ENCODE peak calls at places on chromosomes 13 and 19, in eight cellular contexts. One of them, this sample, is unnamed.

GRCh38 chr19:41373993-41374392 is 2.3 kb upstream of the TMEM91 start:
- DNase-seq in mucosa of descending colon: peak; percentile 75
- DNase-seq in fibroblast of lung: peak; percentile 90
- DNase-seq in neural progenitor cell: no peak
- DNase-seq in transverse colon: peak; percentile 79
- DNase-seq in cardiac fibroblast: peak; percentile 87
- DNase-seq in activated CD8-positive, alpha-beta T cell treated with anti-CD3 and anti-CD28 coated beads for 36 hours: no peak
- DNase-seq in lower leg skin: no peak
- DNase-seq in this sample: no peak

GRCh38 chr19:19109601-19110000 is 28.7 kb downstream of the TMEM161A start:
- DNase-seq in activated CD8-positive, alpha-beta T cell treated with anti-CD3 and anti-CD28 coated beads for 36 hours: no peak
- DNase-seq in neural progenitor cell: no peak
- DNase-seq in mucosa of descending colon: no peak
- DNase-seq in fibroblast of lung: peak; percentile 38
- DNase-seq in transverse colon: no peak
- DNase-seq in lower leg skin: no peak
- DNase-seq in cardiac fibroblast: peak; percentile 25
- DNase-seq in this sample: no peak

GRCh38 chr19:6853868-6854267 is 33.5 kb upstream of the ADGRE1 start:
- DNase-seq in lower leg skin: no peak
- DNase-seq in activated CD8-positive, alpha-beta T cell treated with anti-CD3 and anti-CD28 coated beads for 36 hours: no peak
- DNase-seq in fibroblast of lung: no peak
- DNase-seq in mucosa of descending colon: no peak
- DNase-seq in cardiac fibroblast: no peak
- DNase-seq in transverse colon: no peak
- DNase-seq in neural progenitor cell: no peak
- DNase-seq in this sample: no peak

GRCh38 chr13:113955235-113955634 is 18.6 kb downstream of the C13orf46 start:
- DNase-seq in neural progenitor cell: no peak
- DNase-seq in fibroblast of lung: no peak
- DNase-seq in transverse colon: no peak
- DNase-seq in lower leg skin: no peak
- DNase-seq in mucosa of descending colon: peak; percentile 30
- DNase-seq in activated CD8-positive, alpha-beta T cell treated with anti-CD3 and anti-CD28 coated beads for 36 hours: no peak
- DNase-seq in cardiac fibroblast: no peak
- DNase-seq in this sample: no peak

GRCh38 chr19:30089086-30089665 is 147.1 kb downstream of the URI1 start:
- DNase-seq in transverse colon: no peak
- DNase-seq in lower leg skin: no peak
- DNase-seq in fibroblast of lung: no peak
- DNase-seq in neural progenitor cell: no peak
- DNase-seq in cardiac fibroblast: no peak
- DNase-seq in activated CD8-positive, alpha-beta T cell treated with anti-CD3 and anti-CD28 coated beads for 36 hours: no peak
- DNase-seq in mucosa of descending colon: peak; percentile 22
- DNase-seq in this sample: no peak

GRCh38 chr19:51479531-51480331 is 1.4 kb downstream of the CEACAM18 start:
- DNase-seq in activated CD8-positive, alpha-beta T cell treated with anti-CD3 and anti-CD28 coated beads for 36 hours: peak; percentile 77
- DNase-seq in fibroblast of lung: no peak
- DNase-seq in neural progenitor cell: no peak
- DNase-seq in cardiac fibroblast: no peak
- DNase-seq in mucosa of descending colon: no peak
- DNase-seq in lower leg skin: no peak
- DNase-seq in transverse colon: no peak
- DNase-seq in this sample: no peak

GRCh38 chr19:906480-906879 is 6.5 kb downstream of the R3HDM4 start:
- DNase-seq in mucosa of descending colon: no peak
- DNase-seq in cardiac fibroblast: no peak
- DNase-seq in transverse colon: no peak
- DNase-seq in lower leg skin: no peak
- DNase-seq in fibroblast of lung: no peak
- DNase-seq in neural progenitor cell: no peak
- DNase-seq in activated CD8-positive, alpha-beta T cell treated with anti-CD3 and anti-CD28 coated beads for 36 hours: no peak
- DNase-seq in this sample: no peak

GRCh38 chr13:89382986-89383385 is 1711.8 kb downstream of the SLITRK5 start:
- DNase-seq in transverse colon: no peak
- DNase-seq in cardiac fibroblast: no peak
- DNase-seq in activated CD8-positive, alpha-beta T cell treated with anti-CD3 and anti-CD28 coated beads for 36 hours: no peak
- DNase-seq in neural progenitor cell: no peak
- DNase-seq in fibroblast of lung: no peak
- DNase-seq in lower leg skin: no peak
- DNase-seq in mucosa of descending colon: no peak
- DNase-seq in this sample: no peak

GRCh38 chr19:30671622-30672051 is 299.5 kb downstream of the ZNF536 start:
- DNase-seq in fibroblast of lung: no peak
- DNase-seq in activated CD8-positive, alpha-beta T cell treated with anti-CD3 and anti-CD28 coated beads for 36 hours: no peak
- DNase-seq in mucosa of descending colon: no peak
- DNase-seq in lower leg skin: no peak
- DNase-seq in transverse colon: no peak
- DNase-seq in neural progenitor cell: no peak
- DNase-seq in cardiac fibroblast: no peak
- DNase-seq in this sample: no peak

GRCh38 chr13:106104281-106104901 is 431.1 kb downstream of the EFNB2 start:
- DNase-seq in lower leg skin: no peak
- DNase-seq in cardiac fibroblast: peak; percentile 95
- DNase-seq in transverse colon: no peak
- DNase-seq in neural progenitor cell: peak; percentile 20
- DNase-seq in activated CD8-positive, alpha-beta T cell treated with anti-CD3 and anti-CD28 coated beads for 36 hours: no peak
- DNase-seq in mucosa of descending colon: no peak
- DNase-seq in fibroblast of lung: peak; percentile 96
- DNase-seq in this sample: no peak

GRCh38 chr19:51651216-51651846 is 4.7 kb upstream of the SIGLEC14 start:
- DNase-seq in lower leg skin: no peak
- DNase-seq in activated CD8-positive, alpha-beta T cell treated with anti-CD3 and anti-CD28 coated beads for 36 hours: no peak
- DNase-seq in transverse colon: no peak
- DNase-seq in cardiac fibroblast: no peak
- DNase-seq in neural progenitor cell: no peak
- DNase-seq in fibroblast of lung: no peak
- DNase-seq in mucosa of descending colon: no peak
- DNase-seq in this sample: peak; percentile 62

GRCh38 chr13:77860621-77861020 is 58.0 kb downstream of the EDNRB start:
- DNase-seq in mucosa of descending colon: no peak
- DNase-seq in neural progenitor cell: no peak
- DNase-seq in fibroblast of lung: peak; percentile 82
- DNase-seq in transverse colon: no peak
- DNase-seq in activated CD8-positive, alpha-beta T cell treated with anti-CD3 and anti-CD28 coated beads for 36 hours: no peak
- DNase-seq in cardiac fibroblast: peak; percentile 89
- DNase-seq in lower leg skin: no peak
- DNase-seq in this sample: no peak

GRCh38 chr13:87280139-87280538 is 391.0 kb upstream of the SLITRK5 start:
- DNase-seq in mucosa of descending colon: no peak
- DNase-seq in lower leg skin: no peak
- DNase-seq in fibroblast of lung: no peak
- DNase-seq in activated CD8-positive, alpha-beta T cell treated with anti-CD3 and anti-CD28 coated beads for 36 hours: no peak
- DNase-seq in neural progenitor cell: no peak
- DNase-seq in transverse colon: no peak
- DNase-seq in cardiac fibroblast: no peak
- DNase-seq in this sample: no peak

GRCh38 chr13:41460930-41461329 is 3.6 kb downstream of the RGCC start:
- DNase-seq in mucosa of descending colon: no peak
- DNase-seq in transverse colon: no peak
- DNase-seq in cardiac fibroblast: no peak
- DNase-seq in activated CD8-positive, alpha-beta T cell treated with anti-CD3 and anti-CD28 coated beads for 36 hours: no peak
- DNase-seq in lower leg skin: no peak
- DNase-seq in neural progenitor cell: no peak
- DNase-seq in fibroblast of lung: no peak
- DNase-seq in this sample: no peak

GRCh38 chr13:95185851-95186250 is 115.4 kb downstream of the ABCC4 start:
- DNase-seq in cardiac fibroblast: no peak
- DNase-seq in mucosa of descending colon: no peak
- DNase-seq in neural progenitor cell: no peak
- DNase-seq in fibroblast of lung: no peak
- DNase-seq in transverse colon: no peak
- DNase-seq in activated CD8-positive, alpha-beta T cell treated with anti-CD3 and anti-CD28 coated beads for 36 hours: peak; percentile 62
- DNase-seq in lower leg skin: no peak
- DNase-seq in this sample: no peak

GRCh38 chr19:9644472-9644871 is 23.4 kb upstream of the ZNF561 start:
- DNase-seq in cardiac fibroblast: no peak
- DNase-seq in mucosa of descending colon: no peak
- DNase-seq in lower leg skin: no peak
- DNase-seq in activated CD8-positive, alpha-beta T cell treated with anti-CD3 and anti-CD28 coated beads for 36 hours: no peak
- DNase-seq in fibroblast of lung: no peak
- DNase-seq in transverse colon: no peak
- DNase-seq in neural progenitor cell: no peak
- DNase-seq in this sample: no peak

GRCh38 chr19:45668342-45668871 is 386 bp downstream of the GIPR start:
- DNase-seq in neural progenitor cell: no peak
- DNase-seq in activated CD8-positive, alpha-beta T cell treated with anti-CD3 and anti-CD28 coated beads for 36 hours: peak; percentile 65
- DNase-seq in fibroblast of lung: no peak
- DNase-seq in mucosa of descending colon: no peak
- DNase-seq in transverse colon: peak; percentile 34
- DNase-seq in lower leg skin: no peak
- DNase-seq in cardiac fibroblast: no peak
- DNase-seq in this sample: peak; percentile 53

GRCh38 chr13:98325724-98326123 is 148.7 kb upstream of the RNF113B start:
- DNase-seq in cardiac fibroblast: no peak
- DNase-seq in transverse colon: no peak
- DNase-seq in activated CD8-positive, alpha-beta T cell treated with anti-CD3 and anti-CD28 coated beads for 36 hours: no peak
- DNase-seq in mucosa of descending colon: no peak
- DNase-seq in neural progenitor cell: no peak
- DNase-seq in fibroblast of lung: no peak
- DNase-seq in lower leg skin: no peak
- DNase-seq in this sample: no peak

GRCh38 chr19:12453495-12453894 is 12.7 kb upstream of the ZNF443 start:
- DNase-seq in activated CD8-positive, alpha-beta T cell treated with anti-CD3 and anti-CD28 coated beads for 36 hours: no peak
- DNase-seq in fibroblast of lung: no peak
- DNase-seq in cardiac fibroblast: no peak
- DNase-seq in mucosa of descending colon: no peak
- DNase-seq in transverse colon: peak; percentile 54
- DNase-seq in neural progenitor cell: no peak
- DNase-seq in lower leg skin: peak; percentile 17
- DNase-seq in this sample: no peak

GRCh38 chr13:98681017-98681416 is 71.5 kb downstream of the SLC15A1 start:
- DNase-seq in neural progenitor cell: no peak
- DNase-seq in transverse colon: no peak
- DNase-seq in fibroblast of lung: no peak
- DNase-seq in lower leg skin: no peak
- DNase-seq in mucosa of descending colon: no peak
- DNase-seq in cardiac fibroblast: no peak
- DNase-seq in activated CD8-positive, alpha-beta T cell treated with anti-CD3 and anti-CD28 coated beads for 36 hours: no peak
- DNase-seq in this sample: no peak

GRCh38 chr13:109182777-109183465 is 553.5 kb downstream of the MYO16 start:
- DNase-seq in activated CD8-positive, alpha-beta T cell treated with anti-CD3 and anti-CD28 coated beads for 36 hours: no peak
- DNase-seq in cardiac fibroblast: no peak
- DNase-seq in lower leg skin: no peak
- DNase-seq in mucosa of descending colon: no peak
- DNase-seq in neural progenitor cell: no peak
- DNase-seq in transverse colon: no peak
- DNase-seq in fibroblast of lung: peak; percentile 53
- DNase-seq in this sample: no peak

GRCh38 chr19:6125571-6125989 is 9.9 kb upstream of the ACSBG2 start:
- DNase-seq in cardiac fibroblast: peak; percentile 86
- DNase-seq in mucosa of descending colon: no peak
- DNase-seq in activated CD8-positive, alpha-beta T cell treated with anti-CD3 and anti-CD28 coated beads for 36 hours: peak; percentile 76
- DNase-seq in neural progenitor cell: peak; percentile 73
- DNase-seq in lower leg skin: peak; percentile 53
- DNase-seq in transverse colon: peak; percentile 71
- DNase-seq in fibroblast of lung: peak; percentile 65
- DNase-seq in this sample: peak; percentile 69

GRCh38 chr13:103517066-103517767 is 451.0 kb upstream of the SLC10A2 start:
- DNase-seq in transverse colon: no peak
- DNase-seq in mucosa of descending colon: no peak
- DNase-seq in neural progenitor cell: no peak
- DNase-seq in cardiac fibroblast: no peak
- DNase-seq in activated CD8-positive, alpha-beta T cell treated with anti-CD3 and anti-CD28 coated beads for 36 hours: no peak
- DNase-seq in fibroblast of lung: no peak
- DNase-seq in lower leg skin: no peak
- DNase-seq in this sample: no peak

GRCh38 chr19:53631949-53632407 is at the start of gene DPRX:
- DNase-seq in fibroblast of lung: no peak
- DNase-seq in cardiac fibroblast: no peak
- DNase-seq in transverse colon: no peak
- DNase-seq in lower leg skin: no peak
- DNase-seq in mucosa of descending colon: no peak
- DNase-seq in neural progenitor cell: no peak
- DNase-seq in activated CD8-positive, alpha-beta T cell treated with anti-CD3 and anti-CD28 coated beads for 36 hours: no peak
- DNase-seq in this sample: no peak
- TF ChIP-seq CTCF in fibroblast of lung: no peak
- TF ChIP-seq CTCF in cardiac fibroblast: no peak
- TF ChIP-seq CTCF in transverse colon: no peak
- TF ChIP-seq CTCF in lower leg skin: no peak
- TF ChIP-seq CTCF in mucosa of descending colon: no peak
- TF ChIP-seq CTCF in neural progenitor cell: no peak
- TF ChIP-seq CTCF in activated CD8-positive, alpha-beta T cell treated with anti-CD3 and anti-CD28 coated beads for 36 hours: no peak
- TF ChIP-seq CTCF in this sample: no peak

GRCh38 chr13:85970727-85971126 is 171.5 kb upstream of the SLITRK6 start:
- DNase-seq in mucosa of descending colon: no peak
- DNase-seq in lower leg skin: no peak
- DNase-seq in neural progenitor cell: no peak
- DNase-seq in fibroblast of lung: no peak
- DNase-seq in transverse colon: no peak
- DNase-seq in activated CD8-positive, alpha-beta T cell treated with anti-CD3 and anti-CD28 coated beads for 36 hours: no peak
- DNase-seq in cardiac fibroblast: peak; percentile 4
- DNase-seq in this sample: no peak
- TF ChIP-seq CTCF in mucosa of descending colon: no peak
- TF ChIP-seq CTCF in lower leg skin: no peak
- TF ChIP-seq CTCF in neural progenitor cell: peak; percentile 48
- TF ChIP-seq CTCF in fibroblast of lung: no peak
- TF ChIP-seq CTCF in transverse colon: no peak
- TF ChIP-seq CTCF in activated CD8-positive, alpha-beta T cell treated with anti-CD3 and anti-CD28 coated beads for 36 hours: no peak
- TF ChIP-seq CTCF in cardiac fibroblast: no peak
- TF ChIP-seq CTCF in this sample: no peak

DNA sequence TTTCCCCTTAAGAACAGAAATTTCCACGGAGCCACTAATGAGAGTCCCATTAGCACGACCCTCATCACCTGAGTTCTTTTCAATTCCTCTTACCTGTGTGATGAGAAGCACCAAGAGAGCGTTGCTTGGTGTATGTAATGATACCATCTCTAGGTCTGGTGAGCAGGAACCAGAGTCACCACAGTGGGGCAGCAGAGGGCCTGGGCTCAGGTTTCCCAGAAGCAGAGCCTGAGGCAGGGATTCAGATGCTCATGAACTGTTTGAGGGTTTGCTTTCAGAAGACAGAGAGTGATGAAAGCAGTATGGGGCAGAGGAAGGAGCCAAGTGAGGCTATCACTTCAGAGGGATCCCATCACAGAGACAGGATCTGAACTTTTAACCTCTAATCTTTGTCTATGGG is 3.1 kb upstream of the PTPRH start:
- DNase-seq in mucosa of descending colon: peak; percentile 61
- DNase-seq in activated CD8-positive, alpha-beta T cell treated with anti-CD3 and anti-CD28 coated beads for 36 hours: peak; percentile 76
- DNase-seq in lower leg skin: no peak
- DNase-seq in fibroblast of lung: no peak
- DNase-seq in cardiac fibroblast: peak; percentile 24
- DNase-seq in neural progenitor cell: no peak
- DNase-seq in transverse colon: peak; percentile 67
- DNase-seq in this sample: no peak
- TF ChIP-seq CTCF in mucosa of descending colon: peak; percentile 9
- TF ChIP-seq CTCF in activated CD8-positive, alpha-beta T cell treated with anti-CD3 and anti-CD28 coated beads for 36 hours: peak; percentile 51
- TF ChIP-seq CTCF in lower leg skin: no peak
- TF ChIP-seq CTCF in fibroblast of lung: no peak
- TF ChIP-seq CTCF in cardiac fibroblast: peak; percentile 35
- TF ChIP-seq CTCF in neural progenitor cell: peak; percentile 16
- TF ChIP-seq CTCF in transverse colon: peak; percentile 29
- TF ChIP-seq CTCF in this sample: peak; percentile 20

DNA sequence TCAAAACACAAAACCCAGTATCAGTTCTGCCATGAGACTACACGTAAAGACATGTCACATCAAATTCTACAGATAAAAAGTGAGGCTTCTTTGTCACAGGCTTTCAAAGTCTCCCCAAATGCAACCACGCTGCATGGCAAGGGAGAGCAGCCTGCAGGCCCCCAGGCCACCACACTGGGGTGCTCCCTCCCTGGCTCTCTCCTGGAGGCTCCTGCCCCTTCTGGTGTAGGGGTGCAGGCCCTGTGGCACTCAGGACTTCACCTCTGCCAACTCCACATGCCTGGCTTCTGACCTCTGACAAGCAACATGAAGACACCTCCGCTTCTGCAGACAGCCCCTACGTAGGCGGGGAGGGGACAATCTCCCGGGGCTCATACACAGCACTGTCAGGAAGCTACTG is 14.3 kb downstream of the AKAP8 start:
- DNase-seq in activated CD8-positive, alpha-beta T cell treated with anti-CD3 and anti-CD28 coated beads for 36 hours: no peak
- DNase-seq in lower leg skin: no peak
- DNase-seq in transverse colon: no peak
- DNase-seq in mucosa of descending colon: no peak
- DNase-seq in fibroblast of lung: no peak
- DNase-seq in cardiac fibroblast: no peak
- DNase-seq in neural progenitor cell: no peak
- DNase-seq in this sample: no peak
- TF ChIP-seq CTCF in activated CD8-positive, alpha-beta T cell treated with anti-CD3 and anti-CD28 coated beads for 36 hours: no peak
- TF ChIP-seq CTCF in lower leg skin: no peak
- TF ChIP-seq CTCF in transverse colon: no peak
- TF ChIP-seq CTCF in mucosa of descending colon: no peak
- TF ChIP-seq CTCF in fibroblast of lung: no peak
- TF ChIP-seq CTCF in cardiac fibroblast: no peak
- TF ChIP-seq CTCF in neural progenitor cell: no peak
- TF ChIP-seq CTCF in this sample: no peak